ENCODE peak calls at places on chromosome 6, in ten cellular contexts. X is esophagus muscularis mucosa; Q is right lobe of liver; C is fibroblast of lung; M is endodermal cell; E is mucosa of descending colon; L is uterus; Z is endothelial cell of umbilical vein; V is CD4-positive, alpha-beta memory T cell; J is cardiac muscle cell. I is an unnamed sample.

GRCh38 chr6:42374027-42374669 is 77.6 kb downstream of the TRERF1 start:
- DNase-seq in X (no peak), Q (no peak), C (no peak), M (no peak), E (no peak), L (no peak), Z (no peak), V (no peak), J (no peak), I (no peak)

GRCh38 chr6:76940186-76940585 is 523.1 kb downstream of the HTR1B start:
- DNase-seq in X (no peak), Q (no peak), C (peak; percentile 21), M (no peak), E (no peak), L (no peak), Z (no peak), V (no peak), J (no peak), I (no peak)

GRCh38 chr6:160999508-160999907 is 7.9 kb downstream of the MAP3K4 start:
- DNase-seq in X (peak; percentile 70), Q (no peak), C (no peak), M (no peak), E (no peak), L (no peak), Z (no peak), V (no peak), J (no peak), I (no peak)

GRCh38 chr6:53115741-53116140 is 32.9 kb downstream of the GCM1 start:
- DNase-seq in X (no peak), Q (no peak), C (no peak), M (no peak), E (no peak), L (no peak), Z (no peak), V (no peak), J (no peak), I (no peak)

GRCh38 chr6:121748850-121749249 is 313.4 kb downstream of the GJA1 start:
- DNase-seq in X (no peak), Q (no peak), C (no peak), M (peak; percentile 46), E (no peak), L (no peak), Z (no peak), V (no peak), J (no peak), I (no peak)

GRCh38 chr6:148548065-148548748 is 198.6 kb upstream of the UST start:
- DNase-seq in X (no peak), Q (no peak), C (peak; percentile 86), M (no peak), E (no peak), L (no peak), Z (no peak), V (no peak), J (no peak), I (no peak)

GRCh38 chr6:155126727-155127439 is 131.8 kb downstream of the TIAM2 start:
- DNase-seq in X (no peak), Q (no peak), C (peak; percentile 59), M (peak; percentile 79), E (no peak), L (no peak), Z (peak; percentile 78), V (no peak), J (no peak), I (no peak)

GRCh38 chr6:33794910-33795615 is 6.1 kb upstream of the LEMD2 start:
- DNase-seq in X (no peak), Q (no peak), C (no peak), M (peak; percentile 70), E (no peak), L (no peak), Z (no peak), V (no peak), J (no peak), I (no peak)

GRCh38 chr6:158625881-158626305 is 18.6 kb downstream of the DYNLT1 start:
- DNase-seq in X (peak; percentile 72), Q (no peak), C (no peak), M (no peak), E (no peak), L (peak; percentile 39), Z (no peak), V (no peak), J (no peak), I (no peak)

GRCh38 chr6:1099257-1099656 is 212.6 kb upstream of the FOXQ1 start:
- DNase-seq in X (no peak), Q (no peak), C (no peak), M (no peak), E (no peak), L (no peak), Z (no peak), V (no peak), J (no peak), I (no peak)

GRCh38 chr6:142155895-142156757 is 9.1 kb downstream of the VTA1 start:
- DNase-seq in X (no peak), Q (no peak), C (peak; percentile 60), M (peak; percentile 45), E (no peak), L (no peak), Z (peak; percentile 76), V (peak; percentile 15), J (peak; percentile 46), I (no peak)

GRCh38 chr6:140849441-140849840 is 1283.3 kb upstream of the GJE1 start:
- DNase-seq in X (no peak), Q (no peak), C (peak; percentile 40), M (no peak), E (no peak), L (no peak), Z (no peak), V (no peak), J (no peak), I (no peak)

GRCh38 chr6:113779656-113780055 is 77.5 kb upstream of the MARCKS start:
- DNase-seq in X (no peak), Q (no peak), C (no peak), M (no peak), E (no peak), L (no peak), Z (no peak), V (no peak), J (no peak), I (peak; percentile 22)

GRCh38 chr6:12369355-12369754 is 79.2 kb downstream of the EDN1 start:
- DNase-seq in X (no peak), Q (no peak), C (no peak), M (no peak), E (no peak), L (no peak), Z (no peak), V (no peak), J (no peak), I (no peak)
- H3K4me3 ChIP-seq in X (no peak overlapping the region), Q (no peak overlapping the region), C (no peak overlapping the region), M (no peak overlapping the region), E (no peak overlapping the region), L (no peak overlapping the region), Z (no peak overlapping the region), V (no peak overlapping the region), J (no peak overlapping the region), I (no peak overlapping the region)

DNA sequence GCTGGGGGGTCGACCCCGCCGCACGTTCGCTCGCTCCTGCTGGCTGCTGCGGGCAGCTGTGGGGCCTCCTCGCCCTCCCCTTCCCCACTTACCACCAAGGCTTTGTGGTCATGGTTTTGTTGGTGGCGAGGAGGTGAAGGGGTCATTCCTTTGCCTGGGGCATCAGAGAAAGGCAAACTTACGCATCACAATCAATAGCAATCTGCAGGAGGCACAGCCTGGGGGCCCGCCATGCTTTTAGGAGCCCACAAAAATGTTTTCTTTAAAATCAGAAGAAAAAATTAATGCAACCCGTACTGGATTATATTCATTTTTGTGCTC is 137.0 kb downstream of the IMPG1 start:
- DNase-seq in X (no peak), Q (no peak), C (no peak), M (no peak), E (no peak), L (no peak), Z (no peak), V (no peak), J (no peak), I (no peak)
- H3K4me3 ChIP-seq in X (peak overlapping the region; percentile 43), Q (peak overlapping the region; percentile 31), C (peak overlapping the region; percentile 43), M (peak overlapping the region; percentile 75), E (no peak overlapping the region), L (peak overlapping the region; percentile 1), Z (no peak overlapping the region), V (no peak overlapping the region), J (peak overlapping the region; percentile 4), I (peak overlapping the region; percentile 0)

GRCh38 chr6:25524542-25524941 is 127.5 kb upstream of the SCGN start:
- DNase-seq in X (no peak), Q (no peak), C (no peak), M (no peak), E (no peak), L (no peak), Z (no peak), V (no peak), J (peak; percentile 32), I (no peak)
- H3K4me3 ChIP-seq in X (no peak overlapping the region), Q (no peak overlapping the region), C (no peak overlapping the region), M (no peak overlapping the region), E (no peak overlapping the region), L (no peak overlapping the region), Z (no peak overlapping the region), V (no peak overlapping the region), J (no peak overlapping the region), I (no peak overlapping the region)

GRCh38 chr6:3744211-3744900 is 7.2 kb downstream of the PXDC1 start:
- DNase-seq in X (no peak), Q (no peak), C (no peak), M (no peak), E (no peak), L (no peak), Z (peak; percentile 42), V (no peak), J (no peak), I (no peak)

GRCh38 chr6:3743541-3743940 is 8.0 kb downstream of the PXDC1 start:
- DNase-seq in X (no peak), Q (no peak), C (no peak), M (no peak), E (no peak), L (no peak), Z (no peak), V (no peak), J (no peak), I (no peak)

GRCh38 chr6:3745566-3746118 is 5.9 kb downstream of the PXDC1 start:
- DNase-seq in X (no peak), Q (no peak), C (no peak), M (no peak), E (no peak), L (no peak), Z (no peak), V (no peak), J (no peak), I (no peak)

GRCh38 chr6:3746119-3746691 is 5.3 kb downstream of the PXDC1 start:
- DNase-seq in X (no peak), Q (no peak), C (no peak), M (no peak), E (no peak), L (no peak), Z (no peak), V (no peak), J (peak; percentile 21), I (peak; percentile 74)

DNA sequence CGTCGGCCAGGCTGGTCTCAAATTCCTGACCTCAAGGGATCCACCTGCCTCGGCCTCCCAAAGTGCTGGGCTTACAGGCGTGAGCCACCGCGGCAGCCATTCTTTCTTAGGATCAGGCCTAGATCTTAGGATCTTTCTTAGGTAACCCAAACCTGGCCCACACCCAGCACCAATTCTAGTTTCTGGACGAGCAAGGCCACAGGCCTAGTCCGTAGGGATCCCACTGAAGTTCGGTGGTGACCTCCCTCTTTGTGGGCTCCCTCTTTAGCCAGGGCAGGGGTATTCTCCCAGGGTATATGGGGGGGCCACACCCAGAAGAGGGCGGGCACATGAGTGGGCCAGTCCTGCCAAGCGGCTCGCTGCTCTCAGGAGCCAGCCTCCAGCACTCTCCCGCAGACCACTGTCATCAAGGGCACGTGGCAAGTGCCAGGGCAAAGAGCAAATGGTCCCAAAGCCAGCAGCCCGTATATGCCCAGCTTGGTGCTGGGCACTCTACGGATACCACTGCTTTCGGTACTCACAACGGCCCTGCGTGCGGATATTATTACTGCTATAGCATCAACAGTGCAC is 6.5 kb downstream of the PXDC1 start:
- DNase-seq in X (no peak), Q (peak; percentile 85), C (no peak), M (no peak), E (no peak), L (no peak), Z (no peak), V (no peak), J (no peak), I (no peak)
- H3K4me3 ChIP-seq in X (no peak overlapping the region), Q (no peak overlapping the region), C (no peak overlapping the region), M (no peak overlapping the region), E (no peak overlapping the region), L (no peak overlapping the region), Z (no peak overlapping the region), V (no peak overlapping the region), J (no peak overlapping the region), I (no peak overlapping the region)